ENCODE peak calls at places on chromosome 3, in six cellular contexts. K, L, E, I, P and J are unnamed samples.

GRCh38 chr3:178987745-178988144 is 83.9 kb downstream of the ZMAT3 start:
- DNase-seq in K (no peak), L (no peak), E (no peak), P (no peak), I (no peak), J (no peak)

GRCh38 chr3:5006755-5007202 is 27.5 kb downstream of the BHLHE40 start:
- DNase-seq in P (no peak), I (no peak), E (no peak), K (peak), L (no peak), J (no peak)

GRCh38 chr3:45537960-45538640 is 56.5 kb upstream of the LIMD1 start:
- DNase-seq in P (no peak), I (peak), K (no peak), E (no peak), L (no peak), J (peak)

GRCh38 chr3:185308126-185308754 is 54.4 kb upstream of the EHHADH start:
- DNase-seq in P (peak), E (no peak), L (peak), I (peak), K (peak), J (peak)

GRCh38 chr3:124298951-124299350 is 307.0 kb upstream of the ROPN1 start:
- DNase-seq in K (peak), L (no peak), P (no peak), I (no peak), E (no peak), J (no peak)

GRCh38 chr3:149376728-149377407 is 581 bp downstream of the TM4SF1 start:
- DNase-seq in I (peak), E (no peak), L (no peak), K (no peak), P (no peak), J (no peak)

GRCh38 chr3:126552688-126553283 is 5.9 kb downstream of the C3orf22 start:
- DNase-seq in K (no peak), L (no peak), P (no peak), E (no peak), I (no peak), J (no peak)

GRCh38 chr3:50156991-50157493 is 1.9 kb downstream of the SEMA3F start:
- DNase-seq in P (no peak), K (no peak), E (peak), I (peak), L (peak), J (no peak)

GRCh38 chr3:73563896-73564582 is 60.7 kb downstream of the PDZRN3 start:
- DNase-seq in I (no peak), P (no peak), K (no peak), L (no peak), E (no peak), J (no peak)

DNA sequence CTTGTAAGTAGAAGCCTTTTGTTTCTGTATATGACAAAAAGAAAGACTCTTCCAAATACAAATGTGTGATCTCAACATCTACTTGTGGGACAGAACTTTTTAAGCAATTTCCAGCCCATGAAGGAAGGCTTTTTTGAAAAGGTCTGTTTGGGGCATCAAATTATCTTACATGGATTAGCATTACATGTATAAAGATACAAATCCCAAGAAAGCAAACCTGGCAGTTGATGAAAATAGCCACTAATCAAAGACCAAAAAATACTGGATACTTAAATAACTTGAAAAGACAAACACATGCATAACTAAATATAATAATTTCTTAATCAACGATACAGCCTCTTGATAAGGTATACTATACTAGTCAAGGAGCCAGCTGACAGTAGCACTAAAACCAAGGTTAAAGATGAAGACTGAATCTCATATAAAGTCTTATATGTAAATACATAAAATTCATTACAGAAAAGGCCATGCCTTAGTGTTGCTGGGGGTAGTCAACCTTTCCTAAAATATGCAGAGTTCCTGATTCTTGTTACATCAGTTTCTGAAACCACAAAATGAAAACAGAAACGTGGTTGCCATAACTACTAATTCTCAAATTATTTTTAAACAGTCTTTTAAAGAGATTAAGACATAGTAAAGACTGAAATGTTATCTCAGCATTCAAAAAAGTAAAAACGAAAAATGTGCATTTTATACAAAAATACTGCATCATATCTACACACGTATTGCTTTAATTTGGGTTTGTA is 2.0 kb downstream of the ANKRD28 start:
- DNase-seq in P (no peak), E (no peak), L (no peak), K (no peak), I (peak), J (peak)
- TF ChIP-seq MYC in P (no peak), E (no peak), L (no peak), K (no peak), I (no peak), J (peak)

GRCh38 chr3:171972965-171973364 is 66.4 kb upstream of the FNDC3B start:
- DNase-seq in E (no peak), L (no peak), P (no peak), I (no peak), K (no peak), J (no peak)

GRCh38 chr3:171974986-171975837 is 64.2 kb upstream of the FNDC3B start:
- DNase-seq in P (no peak), K (no peak), L (no peak), E (no peak), I (no peak), J (peak)

GRCh38 chr3:171970301-171970788 is 69.0 kb upstream of the FNDC3B start:
- DNase-seq in I (no peak), K (no peak), L (no peak), P (no peak), E (no peak), J (peak)

GRCh38 chr3:171967932-171968678 is 71.3 kb upstream of the FNDC3B start:
- DNase-seq in P (no peak), I (peak), E (no peak), L (no peak), K (no peak), J (no peak)

GRCh38 chr3:171971919-171972526 is 67.4 kb upstream of the FNDC3B start:
- DNase-seq in P (no peak), L (no peak), K (no peak), E (no peak), I (no peak), J (no peak)
- TF ChIP-seq MYC in P (no peak), L (no peak), K (no peak), E (no peak), I (no peak), J (no peak)

GRCh38 chr3:117681619-117682018 is 972.0 kb downstream of the TUSC7 start:
- DNase-seq in E (no peak), K (no peak), I (no peak), P (no peak), L (no peak), J (no peak)
- TF ChIP-seq MYC in E (no peak), K (no peak), I (no peak), P (no peak), L (no peak), J (no peak)

GRCh38 chr3:52126500-52126899 is 27.7 kb downstream of the POC1A start:
- DNase-seq in E (no peak), P (no peak), I (no peak), K (no peak), L (no peak), J (no peak)

GRCh38 chr3:52124766-52125165 is 29.5 kb downstream of the POC1A start:
- DNase-seq in K (no peak), L (no peak), E (no peak), I (no peak), P (no peak), J (no peak)

GRCh38 chr3:52124126-52124525 is 30.1 kb downstream of the POC1A start:
- DNase-seq in P (no peak), E (no peak), K (no peak), I (no peak), L (no peak), J (no peak)

GRCh38 chr3:52128118-52128683 is 26.0 kb downstream of the POC1A start:
- DNase-seq in K (no peak), I (peak), E (peak), L (peak), P (peak), J (peak)

GRCh38 chr3:52126036-52126435 is 28.2 kb downstream of the POC1A start:
- DNase-seq in E (no peak), K (no peak), L (no peak), P (no peak), I (no peak), J (no peak)
- TF ChIP-seq MYC in E (no peak), K (no peak), L (no peak), P (no peak), I (no peak), J (no peak)

GRCh38 chr3:138376663-138377062 is 28.3 kb downstream of the MRAS start:
- DNase-seq in E (no peak), L (no peak), I (no peak), K (no peak), P (no peak), J (no peak)
- TF ChIP-seq MYC in E (no peak), L (no peak), I (no peak), K (no peak), P (no peak), J (no peak)

GRCh38 chr3:22939349-22939748 is 263.8 kb upstream of the UBE2E2 start:
- DNase-seq in K (no peak), I (no peak), P (no peak), E (no peak), L (no peak), J (no peak)
- TF ChIP-seq MYC in K (no peak), I (no peak), P (no peak), E (no peak), L (no peak), J (no peak)

DNA sequence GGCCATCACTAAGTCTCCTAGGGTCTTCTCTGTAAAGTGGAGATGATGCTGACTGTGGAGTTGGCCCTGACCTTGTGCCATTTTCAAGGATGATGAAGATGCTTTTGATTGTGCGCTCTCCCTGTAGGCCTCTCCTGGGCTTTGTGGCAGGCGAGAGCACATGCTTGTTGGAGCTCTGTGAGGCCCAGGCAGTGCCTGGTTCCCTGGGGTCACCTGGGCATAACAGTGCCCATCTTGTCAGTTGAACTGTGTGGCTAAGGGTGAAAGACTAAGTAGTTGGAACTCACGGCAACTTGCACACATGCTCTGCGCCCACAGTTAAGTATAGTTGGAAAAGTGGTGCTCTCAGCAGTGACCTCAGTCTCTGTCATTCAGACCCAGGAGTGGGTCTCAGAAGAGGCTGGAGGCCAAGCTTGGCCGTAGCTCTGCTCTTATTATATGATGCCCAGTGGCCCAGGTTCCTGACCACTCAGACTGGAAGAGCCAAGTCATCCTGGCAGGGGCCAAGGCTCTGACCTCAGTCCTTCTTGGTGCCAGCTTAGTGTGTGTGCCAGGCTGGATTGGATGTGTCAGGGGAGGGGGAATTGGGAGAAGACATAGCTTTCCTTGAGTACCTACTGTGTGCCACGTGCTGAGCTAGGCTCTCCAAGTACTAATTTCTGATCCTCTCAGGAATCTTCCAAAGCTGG is 154.6 kb downstream of the EEFSEC start:
- DNase-seq in I (no peak), P (no peak), L (no peak), E (no peak), K (no peak), J (no peak)
- TF ChIP-seq MYC in I (no peak), P (no peak), L (no peak), E (no peak), K (no peak), J (no peak)

DNA sequence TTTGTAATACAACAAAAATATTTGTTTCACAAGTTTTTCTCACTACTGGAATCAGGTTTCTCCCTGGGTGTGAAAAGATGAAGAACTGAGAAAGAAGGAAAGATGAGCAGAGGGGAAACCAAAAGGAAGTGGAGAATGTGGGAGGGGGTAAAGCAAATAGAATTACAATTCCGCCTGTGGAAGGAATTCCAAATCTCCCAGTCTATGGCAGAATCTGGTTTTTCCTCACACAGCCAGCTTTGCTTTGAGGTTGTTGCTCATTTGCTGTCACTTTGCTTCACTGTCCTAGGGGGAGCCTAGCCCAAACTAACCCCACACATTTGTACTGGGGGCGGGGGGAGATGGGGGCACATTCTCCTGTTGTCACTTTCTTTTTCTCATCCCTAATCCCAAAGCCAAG is 43.9 kb downstream of the RPL22L1 start:
- DNase-seq in K (no peak), I (no peak), P (no peak), L (no peak), E (no peak), J (no peak)
- TF ChIP-seq MYC in K (no peak), I (no peak), P (no peak), L (no peak), E (no peak), J (no peak)

DNA sequence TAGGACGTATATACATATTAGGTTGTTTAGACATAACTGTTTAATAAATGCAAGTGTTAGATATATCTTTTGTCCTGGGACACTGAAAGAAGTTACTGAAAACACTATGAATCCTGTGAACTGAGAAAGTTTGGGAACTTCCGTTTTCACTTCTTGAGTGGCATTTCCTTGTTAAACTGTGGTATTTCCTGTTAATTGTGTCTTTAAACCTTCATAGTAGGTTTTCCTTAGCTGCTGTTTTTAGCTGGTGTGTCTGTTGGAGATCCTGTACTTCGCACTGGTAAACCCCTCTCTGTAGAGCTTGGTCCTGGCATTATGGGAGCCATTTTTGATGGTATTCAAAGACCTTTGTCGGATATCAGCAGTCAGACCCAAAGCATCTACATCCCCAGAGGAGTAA is 37.1 kb downstream of the ATP6V1A start:
- DNase-seq in P (no peak), L (no peak), E (no peak), K (no peak), I (peak), J (peak)
- TF ChIP-seq MYC in P (no peak), L (no peak), E (no peak), K (no peak), I (no peak), J (no peak)

GRCh38 chr3:108677811-108678210 is 79.4 kb downstream of the RETNLB start:
- DNase-seq in K (no peak), E (no peak), P (no peak), L (no peak), I (no peak), J (no peak)

GRCh38 chr3:108669211-108669610 is 79.7 kb downstream of the DZIP3 start:
- DNase-seq in I (no peak), E (no peak), P (no peak), K (peak), L (no peak), J (no peak)

DNA sequence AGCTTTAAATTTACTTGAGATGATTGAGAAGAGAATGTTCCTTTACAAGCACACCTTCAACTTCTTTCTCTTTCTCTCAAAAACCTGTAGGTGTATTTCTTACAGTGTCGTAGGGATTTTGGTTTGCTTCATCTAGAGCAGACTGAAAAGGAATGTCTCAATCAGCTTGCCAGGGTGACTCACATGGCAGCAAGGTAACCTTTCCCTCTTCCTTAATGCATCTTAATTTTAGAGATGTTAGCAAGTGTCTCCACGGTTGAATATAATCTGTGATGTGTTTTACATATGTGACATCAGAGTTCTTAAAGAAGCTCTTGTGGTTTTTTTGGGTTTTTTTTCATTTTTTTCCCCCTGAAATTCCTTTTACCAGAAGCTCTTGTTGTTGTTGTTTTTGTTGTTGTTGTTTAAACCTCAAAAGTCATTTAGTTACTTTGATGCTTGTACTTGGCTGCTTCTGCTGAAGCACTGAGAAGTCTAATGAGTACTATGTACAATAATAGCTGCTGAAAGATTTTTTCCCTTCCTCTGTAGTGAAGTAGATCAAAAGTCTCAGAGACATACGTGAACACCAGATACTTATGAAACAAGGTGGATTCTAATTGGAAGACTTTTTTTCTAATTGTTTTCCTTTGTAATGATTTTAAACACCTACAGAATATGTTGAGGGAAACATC is 83.1 kb downstream of the RETNLB start:
- DNase-seq in P (no peak), L (no peak), I (no peak), E (no peak), K (no peak), J (no peak)
- TF ChIP-seq MYC in P (no peak), L (no peak), I (no peak), E (no peak), K (no peak), J (no peak)